ENCODE peak calls at places on chromosome 20, in five cellular contexts. L is stimulated activated naive CD8-positive, alpha-beta T cell treated with anti-CD3 and anti-CD28 coated beads, Interleukin-15, amount 100 ng/mL, for 72 hours; D is HTR-8/SVneo; G is iPS-NIHi11; R is GM12865. F is an unnamed sample.

GRCh38 chr20:14512856-14513255 is 175.4 kb upstream of the FLRT3 start:
- DNase-seq in L (no peak), D (no peak), G (no peak), R (no peak), F (no peak)

GRCh38 chr20:33843854-33844253 is 32.7 kb downstream of the CHMP4B start:
- DNase-seq in L (no peak), D (no peak), G (no peak), R (peak), F (no peak)

GRCh38 chr20:59013959-59014608 is 5.1 kb upstream of the TUBB1 start:
- DNase-seq in L (no peak), D (no peak), G (no peak), R (no peak), F (peak)

GRCh38 chr20:24134284-24134683 is 145.7 kb upstream of the GGTLC1 start:
- DNase-seq in L (no peak), D (no peak), G (peak), R (no peak), F (no peak)

GRCh38 chr20:54267510-54268003 is 59.7 kb downstream of the PFDN4 start:
- DNase-seq in L (no peak), D (no peak), G (no peak), R (no peak), F (peak)

GRCh38 chr20:10239954-10240353 is 21.3 kb downstream of the SNAP25 start:
- DNase-seq in L (no peak), D (no peak), G (no peak), R (no peak), F (no peak)

GRCh38 chr20:36563415-36563814 is 10.0 kb upstream of the TGIF2 start:
- DNase-seq in L (no peak), D (no peak), G (no peak), R (no peak), F (no peak)

GRCh38 chr20:51469046-51469445 is 73.5 kb downstream of the NFATC2 start:
- DNase-seq in L (no peak), D (no peak), G (no peak), R (no peak), F (no peak)

GRCh38 chr20:50582092-50582491 is 71.9 kb downstream of the PTPN1 start:
- DNase-seq in L (no peak), D (no peak), G (no peak), R (no peak), F (no peak)

GRCh38 chr20:7399575-7399974 is 540.7 kb downstream of the HAO1 start:
- DNase-seq in L (no peak), D (no peak), G (no peak), R (no peak), F (no peak)

F was measured in GM23248.